ENCODE peak calls at places on chromosomes 3 and 15, in five cellular contexts. O is NCI-H460, K is AG08395, G is posterior cingulate gyrus, P is ureter. U is an unnamed sample.

GRCh38 chr3:19216669-19217337 is 68.5 kb downstream of the KCNH8 start:
- DNase-seq in O (no peak), K (no peak), G (no peak), P (peak), U (no peak)

GRCh38 chr15:65056868-65057548 is 10.8 kb downstream of the RASL12 start:
- DNase-seq in O (no peak), K (no peak), G (no peak), P (no peak), U (peak)

GRCh38 chr3:18446067-18446793 is 21.1 kb upstream of the SATB1 start:
- DNase-seq in O (no peak), K (no peak), G (no peak), P (no peak), U (no peak)

GRCh38 chr3:187967982-187968381 is 186.0 kb upstream of the LPP start:
- DNase-seq in O (peak), K (peak), G (no peak), P (no peak), U (no peak)

GRCh38 chr15:76056931-76057330 is 2.9 kb upstream of the TMEM266 start:
- DNase-seq in O (no peak), K (no peak), G (no peak), P (no peak), U (no peak)

GRCh38 chr15:91694131-91694828 is 159.2 kb upstream of the SLCO3A1 start:
- DNase-seq in O (no peak), K (peak), G (no peak), P (no peak), U (peak)

GRCh38 chr3:111845996-111846395 is 13.1 kb upstream of the PHLDB2 start:
- DNase-seq in O (no peak), K (no peak), G (no peak), P (no peak), U (no peak)

GRCh38 chr15:95347846-95348245 is 982.7 kb upstream of the NR2F2 start:
- DNase-seq in O (no peak), K (no peak), G (no peak), P (no peak), U (no peak)

GRCh38 chr15:63997715-63998442 is 48.4 kb downstream of the DAPK2 start:
- DNase-seq in O (no peak), K (no peak), G (no peak), P (no peak), U (no peak)

GRCh38 chr3:188956839-188957489 is 214.8 kb upstream of the TPRG1 start:
- DNase-seq in O (peak), K (peak), G (no peak), P (no peak), U (no peak)

GRCh38 chr15:42273900-42274692 is 863 bp upstream of the TMEM87A start:
- DNase-seq in O (no peak), K (peak), G (peak), P (peak), U (peak)

GRCh38 chr3:153160451-153161137 is 1.4 kb upstream of the RAP2B start:
- DNase-seq in O (peak), K (peak), G (peak), P (peak), U (peak)

GRCh38 chr15:73375755-73376305 is 7.1 kb upstream of the HCN4 start:
- DNase-seq in O (no peak), K (no peak), G (no peak), P (no peak), U (no peak)

GRCh38 chr3:10553586-10554235 is 48.3 kb upstream of the ATP2B2 start:
- DNase-seq in O (no peak), K (no peak), G (no peak), P (peak), U (peak)

GRCh38 chr3:197539651-197540051 is 16.1 kb downstream of the BDH1 start:
- DNase-seq in O (no peak), K (no peak), G (no peak), P (peak), U (peak)

GRCh38 chr15:32873292-32874114 is 155.7 kb downstream of the GREM1 start:
- DNase-seq in O (no peak), K (no peak), G (no peak), P (no peak), U (no peak)

GRCh38 chr3:191412764-191413163 is 48.2 kb upstream of the PYDC2 start:
- DNase-seq in O (no peak), K (peak), G (no peak), P (no peak), U (no peak)

GRCh38 chr3:177551431-177551836 is 354.2 kb upstream of the TBL1XR1 start:
- DNase-seq in O (no peak), K (no peak), G (no peak), P (no peak), U (no peak)

GRCh38 chr3:149120051-149120972 is 9.1 kb upstream of the HPS3 start:
- DNase-seq in O (peak), K (peak), G (no peak), P (no peak), U (no peak)

GRCh38 chr3:131856171-131856570 is 178.6 kb downstream of the CPNE4 start:
- DNase-seq in O (no peak), K (no peak), G (no peak), P (no peak), U (no peak)

GRCh38 chr3:13289771-13290285 is 130.3 kb downstream of the NUP210 start:
- DNase-seq in O (no peak), K (no peak), G (no peak), P (no peak), U (no peak)

GRCh38 chr15:97520689-97521088 is 439.8 kb upstream of the ARRDC4 start:
- DNase-seq in O (no peak), K (no peak), G (no peak), P (no peak), U (no peak)

GRCh38 chr3:58713715-58714401 is 47.3 kb upstream of the FAM3D start:
- DNase-seq in O (no peak), K (no peak), G (no peak), P (no peak), U (no peak)